ENCODE peak calls at places on chromosomes 3 and 15, in nine cellular contexts. X is activated CD4-positive, alpha-beta T cell treated with anti-CD3 and anti-CD28 coated beads, Interleukin-2, amount 50 U/mL, for 1 hour; G is uterus; O is cardiac muscle cell; S is AML-193; L is anterior cingulate cortex; K is HepG2; C is activated naive CD8-positive, alpha-beta T cell treated with anti-CD3 and anti-CD28 coated beads for 36 hours; M is iris pigment epithelial cell. J is an unnamed sample.

GRCh38 chr3:177150970-177151627 is 46.2 kb downstream of the TBL1XR1 start:
- DNase-seq in X (no peak), G (no peak), O (peak; percentile 32), S (no peak), L (no peak), K (peak; percentile 18), C (peak; percentile 19), M (peak; percentile 92), J (peak; percentile 84)

GRCh38 chr3:150146891-150147761 is 176.4 kb upstream of the PFN2 start:
- DNase-seq in X (no peak), G (peak; percentile 23), O (no peak), S (no peak), L (no peak), K (no peak), C (peak; percentile 6), M (peak; percentile 99), J (peak; percentile 90)

GRCh38 chr3:112602217-112602838 is 38.6 kb downstream of the CCDC80 start:
- DNase-seq in X (no peak), G (no peak), O (no peak), S (no peak), L (no peak), K (no peak), C (no peak), M (peak; percentile 18), J (peak; percentile 27)

GRCh38 chr3:25007974-25008658 is 419.9 kb upstream of the RARB start:
- DNase-seq in X (no peak), G (no peak), O (no peak), S (no peak), L (no peak), K (no peak), C (no peak), M (peak; percentile 83), J (peak; percentile 12)

GRCh38 chr3:172559029-172559428 is 35.8 kb upstream of the TNFSF10 start:
- DNase-seq in X (no peak), G (no peak), O (no peak), S (peak; percentile 55), L (no peak), K (no peak), C (no peak), M (no peak), J (no peak)

GRCh38 chr3:17046623-17047022 is 161.9 kb downstream of the PLCL2 start:
- DNase-seq in X (no peak), G (no peak), O (no peak), S (no peak), L (no peak), K (no peak), C (no peak), M (no peak), J (no peak)

GRCh38 chr3:14223595-14223994 is 45.0 kb downstream of the LSM3 start:
- DNase-seq in X (no peak), G (no peak), O (no peak), S (no peak), L (no peak), K (no peak), C (no peak), M (no peak), J (no peak)

GRCh38 chr15:77904901-77905300 is 172.6 kb downstream of the TBC1D2B start:
- DNase-seq in X (no peak), G (no peak), O (no peak), S (no peak), L (no peak), K (no peak), C (no peak), M (no peak), J (no peak)

GRCh38 chr3:67489816-67490215 is 164.6 kb downstream of the SUCLG2 start:
- DNase-seq in X (no peak), G (no peak), O (no peak), S (no peak), L (no peak), K (no peak), C (no peak), M (peak; percentile 56), J (peak; percentile 67)

GRCh38 chr3:186569779-186570095 is 783 bp upstream of the DNAJB11 start:
- DNase-seq in X (no peak), G (no peak), O (no peak), S (peak; percentile 41), L (no peak), K (no peak), C (no peak), M (no peak), J (no peak)

GRCh38 chr3:193665370-193665989 is 72.5 kb downstream of the OPA1 start:
- DNase-seq in X (no peak), G (no peak), O (peak; percentile 14), S (peak; percentile 76), L (no peak), K (peak; percentile 25), C (no peak), M (peak; percentile 49), J (peak; percentile 67)

GRCh38 chr3:66163222-66163621 is 57.6 kb upstream of the SLC25A26 start:
- DNase-seq in X (no peak), G (no peak), O (no peak), S (no peak), L (no peak), K (no peak), C (no peak), M (no peak), J (no peak)

GRCh38 chr3:195551381-195551978 is 8.4 kb upstream of the PPP1R2 start:
- DNase-seq in X (no peak), G (peak; percentile 36), O (no peak), S (no peak), L (no peak), K (no peak), C (no peak), M (no peak), J (peak; percentile 49)

GRCh38 chr15:40493089-40493840 is 22.5 kb downstream of the CHST14 start:
- DNase-seq in X (peak; percentile 41), G (no peak), O (no peak), S (peak; percentile 57), L (no peak), K (no peak), C (peak; percentile 78), M (no peak), J (no peak)

GRCh38 chr3:70811880-70812279 is 499.4 kb upstream of the MDFIC2 start:
- DNase-seq in X (no peak), G (no peak), O (no peak), S (no peak), L (no peak), K (no peak), C (no peak), M (peak; percentile 94), J (peak; percentile 84)

GRCh38 chr3:164752814-164753213 is 325.5 kb downstream of the SI start:
- DNase-seq in X (no peak), G (no peak), O (peak; percentile 7), S (no peak), L (no peak), K (no peak), C (no peak), M (no peak), J (no peak)

GRCh38 chr15:49273734-49274318 is 103.8 kb downstream of the GALK2 start:
- DNase-seq in X (no peak), G (no peak), O (no peak), S (no peak), L (no peak), K (no peak), C (no peak), M (peak; percentile 31), J (peak; percentile 13)

GRCh38 chr3:62445267-62445666 is 71.9 kb upstream of the FEZF2 start:
- DNase-seq in X (no peak), G (no peak), O (no peak), S (no peak), L (no peak), K (peak; percentile 2), C (no peak), M (peak; percentile 39), J (peak; percentile 55)

GRCh38 chr15:56244237-56244810 is 645 bp upstream of the RFX7 start:
- DNase-seq in X (no peak), G (peak; percentile 45), O (peak; percentile 73), S (no peak), L (peak; percentile 36), K (peak; percentile 82), C (peak; percentile 53), M (peak; percentile 78), J (peak; percentile 74)

GRCh38 chr3:13085081-13085845 is 12.0 kb upstream of the IQSEC1 start:
- DNase-seq in X (no peak), G (no peak), O (no peak), S (no peak), L (no peak), K (no peak), C (no peak), M (no peak), J (no peak)

GRCh38 chr15:67707520-67708283 is 117.6 kb upstream of the SKOR1 start:
- DNase-seq in X (no peak), G (no peak), O (no peak), S (no peak), L (no peak), K (no peak), C (no peak), M (peak; percentile 4), J (no peak)

GRCh38 chr3:13544293-13544831 is 4.6 kb upstream of the FBLN2 start:
- DNase-seq in X (peak; percentile 39), G (no peak), O (no peak), S (no peak), L (no peak), K (no peak), C (peak; percentile 87), M (peak; percentile 89), J (peak; percentile 96)

GRCh38 chr3:107740992-107741896 is 218.5 kb downstream of the BBX start:
- DNase-seq in X (no peak), G (no peak), O (no peak), S (peak; percentile 41), L (no peak), K (peak; percentile 8), C (no peak), M (peak; percentile 25), J (peak; percentile 64)

GRCh38 chr15:38547255-38547997 is 17.2 kb downstream of the RASGRP1 start:
- DNase-seq in X (peak; percentile 27), G (no peak), O (no peak), S (no peak), L (no peak), K (no peak), C (no peak), M (peak; percentile 57), J (peak; percentile 80)

GRCh38 chr3:57026918-57027317 is 33.5 kb upstream of the SPATA12 start:
- DNase-seq in X (no peak), G (no peak), O (no peak), S (peak; percentile 20), L (no peak), K (no peak), C (no peak), M (peak; percentile 76), J (peak; percentile 74)

GRCh38 chr15:41727143-41727542 is 47.1 kb upstream of the MAPKBP1 start:
- DNase-seq in X (no peak), G (no peak), O (no peak), S (no peak), L (no peak), K (no peak), C (no peak), M (peak; percentile 62), J (peak; percentile 34)

GRCh38 chr15:94080416-94080815 is 150.9 kb upstream of the MCTP2 start:
- DNase-seq in X (no peak), G (no peak), O (no peak), S (no peak), L (no peak), K (no peak), C (no peak), M (peak; percentile 50), J (peak; percentile 81)

GRCh38 chr3:119600732-119601131 is 3.0 kb downstream of the PLA1A start:
- DNase-seq in X (peak; percentile 6), G (no peak), O (peak; percentile 58), S (peak; percentile 69), L (no peak), K (no peak), C (peak; percentile 32), M (no peak), J (no peak)